ENCODE peak calls at places on chromosomes 7 and 10, in eight cellular contexts. L, U, A, Y, K, N, C and Q are unnamed samples.

GRCh38 chr7:44163591-44163990 is 22.5 kb upstream of the MYL7 start:
- DNase-seq in K (no peak), Y (no peak), N (peak), A (no peak), U (no peak), C (peak), L (no peak), Q (no peak)

GRCh38 chr10:80154978-80155695 is 22.6 kb downstream of the PLAC9 start:
- DNase-seq in L (no peak), A (no peak), N (no peak), K (no peak), U (no peak), C (peak), Y (no peak), Q (no peak)

GRCh38 chr10:26528715-26529393 is 90.7 kb downstream of the APBB1IP start:
- DNase-seq in C (no peak), A (no peak), L (no peak), N (no peak), K (no peak), Y (no peak), U (no peak), Q (no peak)

GRCh38 chr10:96395931-96396877 is 37.4 kb upstream of the OPALIN start:
- DNase-seq in A (peak), C (peak), N (peak), Y (peak), K (peak), L (peak), U (peak), Q (peak)

GRCh38 chr7:8373856-8374255 is 59.6 kb upstream of the NXPH1 start:
- DNase-seq in N (no peak), K (no peak), L (no peak), U (no peak), Y (no peak), C (no peak), A (no peak), Q (no peak)

GRCh38 chr10:30070001-30070759 is 10.8 kb upstream of the JCAD start:
- DNase-seq in K (no peak), N (no peak), A (no peak), C (no peak), U (no peak), Y (no peak), L (no peak), Q (no peak)

GRCh38 chr7:45421096-45421495 is 153.1 kb upstream of the ADCY1 start:
- DNase-seq in K (no peak), L (no peak), C (peak), N (no peak), U (no peak), A (no peak), Y (no peak), Q (no peak)

GRCh38 chr7:84712326-84712725 is 474.5 kb downstream of the SEMA3D start:
- DNase-seq in A (no peak), L (no peak), Y (no peak), N (no peak), U (no peak), C (peak), K (no peak), Q (no peak)

GRCh38 chr10:46992794-46993552 is 81.7 kb downstream of the PTPN20 start:
- DNase-seq in K (no peak), A (peak), N (peak), L (peak), Y (no peak), C (peak), U (no peak), Q (no peak)

GRCh38 chr10:77932016-77932715 is 5.6 kb upstream of the DLG5 start:
- DNase-seq in K (no peak), U (no peak), C (no peak), A (no peak), N (no peak), L (no peak), Y (no peak), Q (no peak)

GRCh38 chr10:128186959-128187787 is 61.0 kb upstream of the MKI67 start:
- DNase-seq in K (peak), N (no peak), U (peak), L (no peak), C (no peak), A (peak), Y (no peak), Q (no peak)

GRCh38 chr10:91653214-91653875 is 20.5 kb upstream of the PPP1R3C start:
- DNase-seq in U (no peak), A (no peak), L (no peak), K (no peak), N (no peak), C (peak), Y (no peak), Q (no peak)